ENCODE peak calls at places on chromosomes 4 and X, in six cellular contexts. One of them, this sample, is unnamed.

GRCh38 chr4:157121396-157121795 is 45.4 kb downstream of the GLRB start:
- DNase-seq in skeletal muscle cell: peak
- DNase-seq in heart right ventricle: no peak
- DNase-seq in omental fat pad: no peak
- DNase-seq in GM04504: peak
- DNase-seq in substantia nigra: no peak
- DNase-seq in this sample: no peak

GRCh38 chr4:71231073-71231752 is 107.6 kb upstream of the SLC4A4 start:
- DNase-seq in omental fat pad: peak
- DNase-seq in GM04504: peak
- DNase-seq in substantia nigra: peak
- DNase-seq in skeletal muscle cell: peak
- DNase-seq in heart right ventricle: peak
- DNase-seq in this sample: peak

GRCh38 chr4:30802622-30803323 is 82.6 kb downstream of the PCDH7 start:
- DNase-seq in GM04504: peak
- DNase-seq in omental fat pad: no peak
- DNase-seq in heart right ventricle: no peak
- DNase-seq in substantia nigra: no peak
- DNase-seq in skeletal muscle cell: peak
- DNase-seq in this sample: no peak

GRCh38 chrX:7586126-7586525 is 256.8 kb upstream of the VCX start:
- DNase-seq in GM04504: peak
- DNase-seq in skeletal muscle cell: no peak
- DNase-seq in substantia nigra: no peak
- DNase-seq in heart right ventricle: no peak
- DNase-seq in omental fat pad: no peak
- DNase-seq in this sample: no peak

GRCh38 chrX:65576160-65576559 is 41.6 kb upstream of the LAS1L start:
- DNase-seq in GM04504: no peak
- DNase-seq in skeletal muscle cell: no peak
- DNase-seq in substantia nigra: no peak
- DNase-seq in heart right ventricle: no peak
- DNase-seq in omental fat pad: no peak
- DNase-seq in this sample: no peak

GRCh38 chr4:118289794-118290193 is 63.0 kb downstream of the PRSS12 start:
- DNase-seq in GM04504: peak
- DNase-seq in heart right ventricle: no peak
- DNase-seq in skeletal muscle cell: peak
- DNase-seq in substantia nigra: no peak
- DNase-seq in omental fat pad: no peak
- DNase-seq in this sample: peak

GRCh38 chr4:98794565-98795205 is 134.2 kb downstream of the EIF4E start:
- DNase-seq in skeletal muscle cell: peak
- DNase-seq in substantia nigra: no peak
- DNase-seq in heart right ventricle: no peak
- DNase-seq in omental fat pad: no peak
- DNase-seq in GM04504: peak
- DNase-seq in this sample: no peak

GRCh38 chr4:27616166-27616565 is 755.5 kb downstream of the STIM2 start:
- DNase-seq in omental fat pad: no peak
- DNase-seq in GM04504: no peak
- DNase-seq in substantia nigra: no peak
- DNase-seq in skeletal muscle cell: peak
- DNase-seq in heart right ventricle: no peak
- DNase-seq in this sample: no peak

GRCh38 chr4:23882976-23883531 is 6.8 kb downstream of the PPARGC1A start:
- DNase-seq in substantia nigra: no peak
- DNase-seq in GM04504: no peak
- DNase-seq in heart right ventricle: no peak
- DNase-seq in skeletal muscle cell: no peak
- DNase-seq in omental fat pad: no peak
- DNase-seq in this sample: no peak

GRCh38 chr4:141730805-141731204 is 94.4 kb downstream of the IL15 start:
- DNase-seq in heart right ventricle: no peak
- DNase-seq in substantia nigra: no peak
- DNase-seq in skeletal muscle cell: no peak
- DNase-seq in omental fat pad: no peak
- DNase-seq in GM04504: no peak
- DNase-seq in this sample: no peak

GRCh38 chrX:153814591-153815315 is 15.6 kb downstream of the PDZD4 start:
- DNase-seq in substantia nigra: no peak
- DNase-seq in GM04504: no peak
- DNase-seq in heart right ventricle: no peak
- DNase-seq in skeletal muscle cell: no peak
- DNase-seq in omental fat pad: no peak
- DNase-seq in this sample: no peak

GRCh38 chr4:139958738-139959096 is 195.3 kb downstream of the MAML3 start:
- DNase-seq in GM04504: no peak
- DNase-seq in omental fat pad: no peak
- DNase-seq in substantia nigra: no peak
- DNase-seq in heart right ventricle: no peak
- DNase-seq in skeletal muscle cell: no peak
- DNase-seq in this sample: no peak

GRCh38 chrX:108323751-108324150 is 114.5 kb downstream of the COL4A6 start:
- DNase-seq in heart right ventricle: no peak
- DNase-seq in substantia nigra: no peak
- DNase-seq in omental fat pad: no peak
- DNase-seq in skeletal muscle cell: no peak
- DNase-seq in GM04504: no peak
- DNase-seq in this sample: no peak

GRCh38 chr4:20603671-20604313 is 96.5 kb upstream of the PACRGL start:
- DNase-seq in heart right ventricle: no peak
- DNase-seq in GM04504: peak
- DNase-seq in omental fat pad: no peak
- DNase-seq in skeletal muscle cell: peak
- DNase-seq in substantia nigra: no peak
- DNase-seq in this sample: no peak

GRCh38 chr4:906311-907102 is 25.6 kb downstream of the GAK start:
- DNase-seq in skeletal muscle cell: no peak
- DNase-seq in GM04504: no peak
- DNase-seq in omental fat pad: no peak
- DNase-seq in heart right ventricle: no peak
- DNase-seq in substantia nigra: no peak
- DNase-seq in this sample: no peak

GRCh38 chr4:173782660-173783059 is 252.6 kb upstream of the HAND2 start:
- DNase-seq in omental fat pad: no peak
- DNase-seq in substantia nigra: no peak
- DNase-seq in skeletal muscle cell: no peak
- DNase-seq in GM04504: no peak
- DNase-seq in heart right ventricle: no peak
- DNase-seq in this sample: no peak

GRCh38 chr4:108168213-108168671 is 490 bp downstream of the LEF1 start:
- DNase-seq in skeletal muscle cell: no peak
- DNase-seq in omental fat pad: no peak
- DNase-seq in heart right ventricle: no peak
- DNase-seq in GM04504: peak
- DNase-seq in substantia nigra: no peak
- DNase-seq in this sample: no peak

GRCh38 chrX:7730071-7730470 is 112.9 kb upstream of the VCX start:
- DNase-seq in GM04504: no peak
- DNase-seq in heart right ventricle: no peak
- DNase-seq in skeletal muscle cell: no peak
- DNase-seq in substantia nigra: no peak
- DNase-seq in omental fat pad: no peak
- DNase-seq in this sample: no peak

GRCh38 chrX:150536455-150537116 is 31.8 kb upstream of the MTM1 start:
- DNase-seq in substantia nigra: no peak
- DNase-seq in heart right ventricle: no peak
- DNase-seq in GM04504: no peak
- DNase-seq in skeletal muscle cell: no peak
- DNase-seq in omental fat pad: no peak
- DNase-seq in this sample: no peak

GRCh38 chr4:132396636-132397035 is 752.5 kb upstream of the PCDH10 start:
- DNase-seq in GM04504: no peak
- DNase-seq in heart right ventricle: no peak
- DNase-seq in skeletal muscle cell: no peak
- DNase-seq in omental fat pad: no peak
- DNase-seq in substantia nigra: no peak
- DNase-seq in this sample: no peak

This sample was measured in amniotic stem cell.